ENCODE peak calls at places on chromosomes 12 and 14, in nine cellular contexts. P is H1; G is mucosa of descending colon; L is GM20000; F is lower leg skin; S is tibial nerve; U is esophagus squamous epithelium; B is CD8-positive, alpha-beta T cell; H is nephron progenitor cell. I is an unnamed sample.

GRCh38 chr12:116532428-116532827 is 26.8 kb upstream of the MAP1LC3B2 start:
- DNase-seq in P (no peak), G (no peak), L (no peak), S (no peak), B (no peak), H (no peak), F (no peak), U (no peak), I (no peak)

GRCh38 chr12:3882896-3883564 is 9.8 kb upstream of the PARP11 start:
- DNase-seq in H (no peak), U (no peak), G (no peak), S (no peak), B (no peak), L (peak; percentile 35), P (no peak), F (no peak), I (no peak)

GRCh38 chr14:78325911-78326310 is 155.7 kb downstream of the NRXN3 start:
- DNase-seq in F (no peak), P (no peak), L (no peak), H (no peak), B (no peak), U (no peak), G (no peak), S (no peak), I (no peak)

GRCh38 chr12:94149781-94150482 is 1.6 kb downstream of the PLXNC1 start:
- DNase-seq in L (peak; percentile 68), U (no peak), P (peak; percentile 69), H (peak; percentile 66), S (peak; percentile 20), F (peak; percentile 86), B (no peak), G (peak; percentile 47), I (peak; percentile 77)

GRCh38 chr12:2395352-2395977 is 342.7 kb downstream of the CACNA1C start:
- DNase-seq in B (no peak), P (peak; percentile 88), H (peak; percentile 79), U (no peak), G (peak; percentile 55), S (no peak), L (peak; percentile 47), F (no peak), I (no peak)

GRCh38 chr12:25884920-25885234 is 73.6 kb upstream of the RASSF8 start:
- DNase-seq in L (no peak), B (no peak), S (no peak), F (no peak), P (peak; percentile 46), U (no peak), G (no peak), H (no peak), I (no peak)

GRCh38 chr12:4997939-4998338 is 45.7 kb upstream of the KCNA5 start:
- DNase-seq in U (no peak), P (no peak), B (no peak), S (no peak), H (no peak), G (no peak), L (no peak), F (peak; percentile 85), I (no peak)

GRCh38 chr14:89921896-89922548 is 32.5 kb downstream of the EFCAB11 start:
- DNase-seq in S (no peak), L (no peak), P (no peak), U (no peak), F (no peak), G (no peak), H (no peak), B (no peak), I (no peak)

GRCh38 chr12:106994579-106995220 is 7.8 kb upstream of the MTERF2 start:
- DNase-seq in H (no peak), L (no peak), P (no peak), B (no peak), F (no peak), S (no peak), U (no peak), G (no peak), I (no peak)

GRCh38 chr12:15689751-15690191 is 99.4 kb downstream of the EPS8 start:
- DNase-seq in P (no peak), U (no peak), H (no peak), S (no peak), B (no peak), L (no peak), G (no peak), F (no peak), I (no peak)

GRCh38 chr14:58635041-58635440 is 2.7 kb upstream of the DACT1 start:
- DNase-seq in B (no peak), F (no peak), U (no peak), G (no peak), S (no peak), P (no peak), L (peak; percentile 46), H (no peak), I (no peak)

GRCh38 chr12:30796508-30796780 is 41.7 kb upstream of the CAPRIN2 start:
- DNase-seq in S (no peak), H (no peak), L (no peak), G (no peak), B (no peak), F (peak; percentile 86), U (no peak), P (no peak), I (no peak)

GRCh38 chr14:91839754-91840153 is 27.6 kb downstream of the TC2N start:
- DNase-seq in S (no peak), U (no peak), H (no peak), B (no peak), P (no peak), G (no peak), F (no peak), L (no peak), I (no peak)

GRCh38 chr14:91835197-91835919 is 32.0 kb downstream of the TC2N start:
- DNase-seq in G (peak; percentile 44), F (no peak), S (no peak), L (peak; percentile 39), B (no peak), P (no peak), H (no peak), U (no peak), I (no peak)

GRCh38 chr14:91834571-91834970 is 32.8 kb downstream of the TC2N start:
- DNase-seq in L (no peak), H (no peak), F (no peak), G (no peak), S (no peak), U (no peak), P (no peak), B (no peak), I (no peak)

GRCh38 chr14:91837076-91837475 is 30.3 kb downstream of the TC2N start:
- DNase-seq in P (no peak), L (no peak), S (no peak), U (no peak), B (no peak), H (no peak), G (no peak), F (no peak), I (no peak)

DNA sequence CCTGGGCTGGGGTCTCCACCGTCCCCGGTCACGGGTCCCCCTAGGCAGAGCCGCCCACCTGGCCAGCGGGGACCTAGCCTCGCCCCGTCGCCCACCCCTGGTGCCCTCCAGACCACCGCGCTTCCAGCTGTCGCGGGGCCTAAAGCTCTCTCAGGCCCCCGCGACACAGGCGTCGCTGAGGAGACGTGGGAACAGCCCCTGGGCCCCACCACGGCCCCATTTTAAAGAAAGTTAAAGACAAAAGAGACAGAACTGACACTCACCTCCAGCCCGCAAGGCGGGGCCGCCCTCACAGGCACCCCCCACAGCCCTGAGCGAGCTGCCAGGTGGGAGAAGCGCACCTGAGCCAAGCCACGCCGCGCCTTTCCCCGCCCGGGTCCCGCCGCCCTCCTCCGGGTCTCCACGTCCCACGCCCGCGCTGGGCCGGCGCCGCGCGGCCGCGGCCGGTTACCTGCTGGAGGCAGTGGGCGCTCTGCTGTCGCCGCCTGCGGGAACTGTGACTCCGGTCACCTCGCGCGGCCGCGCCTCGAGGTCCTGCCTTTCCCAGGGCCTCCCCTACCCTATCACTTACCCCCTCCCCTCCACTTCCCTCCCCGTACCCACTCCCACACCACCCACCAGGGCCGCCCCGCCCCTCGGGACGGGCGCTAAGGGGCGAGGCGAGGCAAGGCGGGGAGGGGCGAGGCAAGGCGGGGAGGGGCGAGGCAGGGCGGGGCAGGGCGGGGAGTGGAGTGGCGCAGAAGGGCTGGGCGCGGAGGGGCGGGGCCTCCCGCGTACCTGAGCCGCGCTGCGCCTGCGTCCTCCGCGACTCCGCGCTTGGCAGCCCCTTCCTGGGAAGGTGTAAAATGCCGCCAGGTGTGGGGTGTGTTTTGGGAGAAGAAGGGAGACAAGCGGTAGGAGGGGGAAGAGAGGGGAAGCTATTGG is 31.2 kb downstream of the TC2N start:
- DNase-seq in G (peak; percentile 86), S (peak; percentile 57), L (peak; percentile 91), H (peak; percentile 85), B (peak; percentile 87), F (peak; percentile 96), P (peak; percentile 92), U (no peak), I (peak; percentile 77)
- TF ChIP-seq CTCF in G (no peak), S (no peak), L (no peak), H (no peak), B (no peak), F (no peak), P (no peak), U (no peak), I (peak; percentile 28)

GRCh38 chr14:76056128-76056527 is 70.6 kb downstream of the IFT43 start:
- DNase-seq in B (no peak), U (no peak), G (no peak), F (no peak), H (no peak), S (no peak), L (no peak), P (no peak), I (no peak)
- TF ChIP-seq CTCF in B (no peak), U (no peak), G (no peak), F (no peak), H (no peak), S (no peak), L (no peak), P (peak; percentile 63), I (peak; percentile 64)

DNA sequence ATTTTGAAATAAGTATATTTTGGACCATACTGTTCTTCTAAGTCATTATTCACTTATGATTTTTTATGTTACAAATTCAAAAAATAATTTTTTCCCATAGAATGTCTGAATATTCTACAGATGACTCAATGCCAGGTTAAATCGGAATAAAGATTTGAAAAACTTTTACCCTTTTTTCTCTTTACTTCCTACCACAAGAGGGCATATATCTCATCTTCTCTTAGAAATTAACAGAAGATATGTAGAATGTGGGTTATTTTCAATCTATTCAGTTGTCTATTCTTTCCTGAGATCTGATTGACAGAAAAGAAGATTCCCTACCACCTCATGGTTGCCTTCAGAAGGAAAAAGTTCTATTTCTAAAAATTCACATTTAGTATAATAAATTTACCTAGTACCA is 53.0 kb upstream of the KITLG start:
- DNase-seq in F (no peak), B (no peak), S (no peak), G (no peak), H (no peak), L (no peak), U (no peak), P (no peak), I (no peak)
- TF ChIP-seq CTCF in F (no peak), B (no peak), S (peak; percentile 16), G (no peak), H (peak; percentile 18), L (no peak), U (peak; percentile 16), P (no peak), I (peak; percentile 80)

DNA sequence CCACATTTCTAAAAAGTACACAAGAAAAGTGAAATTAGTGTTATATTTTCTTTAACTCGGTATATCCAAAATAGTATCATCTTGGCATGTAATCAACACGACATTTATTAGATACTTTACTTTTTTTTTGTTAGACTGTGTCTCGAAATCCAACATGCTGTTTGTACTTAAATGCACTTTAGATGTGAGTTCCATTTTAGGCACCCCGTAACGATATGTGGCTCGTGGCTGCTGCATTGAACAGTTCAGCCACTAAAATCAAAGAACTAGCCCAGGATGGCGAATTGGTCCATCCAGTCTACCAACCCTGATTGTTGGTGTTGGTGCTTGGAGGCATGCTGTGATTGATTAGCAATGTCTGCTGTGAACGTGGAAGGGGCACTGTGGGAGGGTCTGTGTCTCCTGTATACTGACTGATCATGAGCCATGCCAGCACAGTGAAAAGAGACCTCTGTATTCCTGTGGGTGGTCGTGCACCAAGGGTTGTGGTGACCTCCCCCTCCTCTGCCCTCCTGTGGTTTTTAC is 63.1 kb upstream of the DLK1 start:
- DNase-seq in B (no peak), H (no peak), U (no peak), L (no peak), P (no peak), F (no peak), S (no peak), G (no peak), I (no peak)
- TF ChIP-seq CTCF in B (no peak), H (no peak), U (no peak), L (no peak), P (no peak), F (no peak), S (no peak), G (no peak), I (peak; percentile 45)